ENCODE peak calls at places on chromosomes 6 and 20, in four cellular contexts. One of them, this sample, is unnamed.

GRCh38 chr20:59525500-59526241 is 78.7 kb upstream of the PHACTR3 start:
- DNase-seq in lower leg skin: peak; percentile 86
- DNase-seq in HFFc6: no peak
- DNase-seq in OCI-LY7: peak; percentile 26
- DNase-seq in this sample: peak; percentile 57

GRCh38 chr20:50136822-50137599 is 16.5 kb downstream of the PEDS1 start:
- DNase-seq in lower leg skin: no peak
- DNase-seq in HFFc6: no peak
- DNase-seq in OCI-LY7: no peak
- DNase-seq in this sample: no peak

GRCh38 chr6:38012573-38012972 is 193.0 kb downstream of the ZFAND3 start:
- DNase-seq in lower leg skin: no peak
- DNase-seq in HFFc6: no peak
- DNase-seq in OCI-LY7: peak; percentile 60
- DNase-seq in this sample: peak; percentile 66

GRCh38 chr6:149581349-149581748 is 15.2 kb downstream of the GINM1 start:
- DNase-seq in lower leg skin: no peak
- DNase-seq in HFFc6: no peak
- DNase-seq in OCI-LY7: no peak
- DNase-seq in this sample: no peak

GRCh38 chr6:89162047-89162371 is 16.2 kb downstream of the PM20D2 start:
- DNase-seq in lower leg skin: no peak
- DNase-seq in HFFc6: no peak
- DNase-seq in OCI-LY7: no peak
- DNase-seq in this sample: no peak

GRCh38 chr20:63431944-63432343 is 40.5 kb downstream of the KCNQ2 start:
- DNase-seq in lower leg skin: no peak
- DNase-seq in HFFc6: no peak
- DNase-seq in OCI-LY7: no peak
- DNase-seq in this sample: no peak

GRCh38 chr20:58208944-58209343 is 19.5 kb downstream of the ANKRD60 start:
- DNase-seq in lower leg skin: no peak
- DNase-seq in HFFc6: no peak
- DNase-seq in OCI-LY7: no peak
- DNase-seq in this sample: no peak

GRCh38 chr6:149483302-149483701 is 1.5 kb downstream of the ZC3H12D start:
- DNase-seq in lower leg skin: no peak
- DNase-seq in HFFc6: no peak
- DNase-seq in OCI-LY7: peak; percentile 52
- DNase-seq in this sample: no peak

GRCh38 chr20:1324598-1325172 is 4.3 kb downstream of the SDCBP2 start:
- DNase-seq in lower leg skin: peak; percentile 82
- DNase-seq in HFFc6: peak; percentile 73
- DNase-seq in OCI-LY7: no peak
- DNase-seq in this sample: no peak

GRCh38 chr20:40223818-40224217 is 465.2 kb downstream of the MAFB start:
- DNase-seq in lower leg skin: no peak
- DNase-seq in HFFc6: no peak
- DNase-seq in OCI-LY7: no peak
- DNase-seq in this sample: no peak

GRCh38 chr6:133132092-133132491 is 109.1 kb upstream of the EYA4 start:
- DNase-seq in lower leg skin: no peak
- DNase-seq in HFFc6: no peak
- DNase-seq in OCI-LY7: no peak
- DNase-seq in this sample: no peak

GRCh38 chr6:137223370-137224131 is 4.4 kb upstream of the IFNGR1 start:
- DNase-seq in lower leg skin: no peak
- DNase-seq in HFFc6: no peak
- DNase-seq in OCI-LY7: peak; percentile 63
- DNase-seq in this sample: no peak

GRCh38 chr20:62246872-62247652 is 8.7 kb downstream of the OSBPL2 start:
- DNase-seq in lower leg skin: no peak
- DNase-seq in HFFc6: no peak
- DNase-seq in OCI-LY7: no peak
- DNase-seq in this sample: no peak

GRCh38 chr20:62782149-62782892 is 14.0 kb upstream of the MRGBP start:
- DNase-seq in lower leg skin: no peak
- DNase-seq in HFFc6: no peak
- DNase-seq in OCI-LY7: no peak
- DNase-seq in this sample: no peak

GRCh38 chr20:46709459-46710148 is at the start of gene SLC2A10:
- DNase-seq in lower leg skin: peak; percentile 94
- DNase-seq in HFFc6: peak; percentile 36
- DNase-seq in OCI-LY7: no peak
- DNase-seq in this sample: no peak

GRCh38 chr20:45701104-45701503 is 734 bp upstream of the WFDC13 start:
- DNase-seq in lower leg skin: no peak
- DNase-seq in HFFc6: no peak
- DNase-seq in OCI-LY7: no peak
- DNase-seq in this sample: peak; percentile 22

GRCh38 chr6:82362868-82363267 is 749 bp upstream of the TPBG start:
- DNase-seq in lower leg skin: no peak
- DNase-seq in HFFc6: peak; percentile 95
- DNase-seq in OCI-LY7: no peak
- DNase-seq in this sample: no peak

GRCh38 chr6:27237089-27237723 is 10.3 kb upstream of the PRSS16 start:
- DNase-seq in lower leg skin: peak; percentile 50
- DNase-seq in HFFc6: peak; percentile 88
- DNase-seq in OCI-LY7: peak; percentile 6
- DNase-seq in this sample: no peak

GRCh38 chr20:64153861-64154589 is 10.2 kb upstream of the MYT1 start:
- DNase-seq in lower leg skin: no peak
- DNase-seq in HFFc6: no peak
- DNase-seq in OCI-LY7: no peak
- DNase-seq in this sample: no peak

DNA sequence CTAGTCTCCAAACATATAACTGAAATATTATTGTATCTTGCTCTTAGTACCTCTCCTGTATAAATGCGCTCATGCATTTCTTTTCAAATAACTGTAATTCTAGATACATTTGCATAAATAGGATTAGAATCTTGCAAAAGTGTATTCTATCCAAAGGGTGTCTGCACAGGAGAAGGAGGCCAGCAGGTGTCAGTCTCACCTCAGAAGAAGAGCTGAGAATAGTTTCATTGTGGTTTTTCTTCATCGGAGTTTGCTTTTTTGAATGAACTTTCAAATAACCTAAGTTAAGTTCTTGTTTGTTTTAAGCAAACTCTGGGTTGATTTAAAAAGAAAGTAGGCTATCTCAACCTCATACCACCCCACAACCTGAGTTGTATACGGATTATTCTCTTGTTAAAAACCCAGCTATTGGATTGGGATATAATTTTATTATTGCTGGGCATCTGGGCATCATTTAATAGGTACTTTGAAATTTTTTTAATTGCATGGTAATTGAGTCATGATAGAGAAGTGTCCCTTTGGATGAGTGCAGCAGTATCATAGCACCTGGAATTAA is 125.0 kb upstream of the MLIP start:
- DNase-seq in lower leg skin: no peak
- DNase-seq in HFFc6: peak; percentile 57
- DNase-seq in OCI-LY7: peak; percentile 9
- DNase-seq in this sample: peak; percentile 15
- TF ChIP-seq CTCF in lower leg skin: no peak
- TF ChIP-seq CTCF in HFFc6: peak; percentile 90
- TF ChIP-seq CTCF in OCI-LY7: peak; percentile 79
- TF ChIP-seq CTCF in this sample: peak; percentile 46

GRCh38 chr6:147390909-147391536 is 117.5 kb upstream of the SAMD5 start:
- DNase-seq in lower leg skin: no peak
- DNase-seq in HFFc6: peak; percentile 13
- DNase-seq in OCI-LY7: peak; percentile 25
- DNase-seq in this sample: no peak
- TF ChIP-seq CTCF in lower leg skin: no peak
- TF ChIP-seq CTCF in HFFc6: peak; percentile 69
- TF ChIP-seq CTCF in OCI-LY7: peak; percentile 75
- TF ChIP-seq CTCF in this sample: no peak

DNA sequence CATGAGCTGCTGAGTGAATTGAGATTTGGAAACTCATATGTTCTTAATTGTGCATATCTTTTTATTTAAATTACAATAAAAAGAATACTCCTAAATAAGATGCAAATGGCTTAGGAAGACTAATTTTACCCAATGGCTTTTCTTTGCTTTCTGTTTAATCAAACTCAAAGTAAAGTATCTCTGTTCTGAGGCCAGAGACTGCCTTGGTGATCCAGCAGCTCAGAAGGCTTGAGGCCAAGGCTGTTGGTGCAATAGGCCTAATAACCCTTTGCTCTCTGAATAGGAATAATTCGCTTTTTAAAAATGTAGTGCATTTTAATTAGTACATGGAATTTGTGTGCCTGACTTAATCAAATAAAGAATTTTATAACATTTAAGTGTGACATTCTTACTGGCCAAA is 90.5 kb downstream of the FNDC1 start:
- DNase-seq in lower leg skin: no peak
- DNase-seq in HFFc6: no peak
- DNase-seq in OCI-LY7: no peak
- DNase-seq in this sample: no peak
- TF ChIP-seq CTCF in lower leg skin: no peak
- TF ChIP-seq CTCF in HFFc6: no peak
- TF ChIP-seq CTCF in OCI-LY7: no peak
- TF ChIP-seq CTCF in this sample: no peak

DNA sequence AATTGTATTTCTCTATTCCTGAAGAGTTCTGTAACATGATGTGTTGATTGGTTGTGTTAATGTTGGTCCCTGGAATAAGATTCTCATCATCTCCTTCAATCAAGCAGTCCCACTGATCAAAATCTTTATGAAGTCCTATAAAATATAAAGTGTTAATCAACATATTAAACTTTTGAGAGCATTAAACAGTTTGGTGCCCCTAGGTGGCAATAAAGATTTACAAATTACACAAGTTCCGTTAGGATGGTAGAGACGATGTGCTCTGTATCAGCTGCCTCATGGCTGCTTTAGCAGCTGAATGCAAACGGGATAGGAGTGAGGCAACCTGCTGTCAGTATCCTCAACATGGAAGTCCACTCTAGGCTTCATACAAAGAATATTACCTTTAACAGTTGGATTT is 16.9 kb downstream of the TDRD6 start:
- DNase-seq in lower leg skin: no peak
- DNase-seq in HFFc6: no peak
- DNase-seq in OCI-LY7: peak; percentile 47
- DNase-seq in this sample: no peak
- TF ChIP-seq CTCF in lower leg skin: no peak
- TF ChIP-seq CTCF in HFFc6: no peak
- TF ChIP-seq CTCF in OCI-LY7: peak; percentile 60
- TF ChIP-seq CTCF in this sample: no peak

GRCh38 chr6:92122746-92123145 is 1296.6 kb downstream of the EPHA7 start:
- DNase-seq in lower leg skin: no peak
- DNase-seq in HFFc6: no peak
- DNase-seq in OCI-LY7: peak; percentile 6
- DNase-seq in this sample: no peak
- TF ChIP-seq CTCF in lower leg skin: no peak
- TF ChIP-seq CTCF in HFFc6: peak; percentile 17
- TF ChIP-seq CTCF in OCI-LY7: peak; percentile 70
- TF ChIP-seq CTCF in this sample: peak; percentile 13

DNA sequence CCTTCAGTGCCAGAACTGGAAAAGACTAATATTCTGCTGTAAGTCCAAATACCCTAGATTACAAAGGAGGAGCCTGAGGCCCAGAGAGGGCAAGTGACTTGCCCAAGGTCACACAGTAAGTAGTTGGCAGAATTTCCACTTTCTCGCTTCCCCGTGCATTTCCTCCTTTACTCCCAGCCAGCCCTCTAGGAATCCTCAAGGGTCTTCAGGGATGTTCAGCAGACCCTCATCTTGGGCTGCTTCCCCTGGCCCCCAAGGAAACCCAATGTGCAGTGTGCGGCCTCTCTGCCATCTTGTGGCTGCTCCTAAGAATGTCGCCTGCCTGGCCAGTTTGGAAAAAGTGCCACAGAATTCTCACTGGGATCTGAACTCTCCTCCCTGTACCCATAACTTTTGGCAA is 217.7 kb upstream of the LRFN2 start:
- DNase-seq in lower leg skin: peak; percentile 9
- DNase-seq in HFFc6: no peak
- DNase-seq in OCI-LY7: peak; percentile 5
- DNase-seq in this sample: no peak
- TF ChIP-seq CTCF in lower leg skin: no peak
- TF ChIP-seq CTCF in HFFc6: peak; percentile 69
- TF ChIP-seq CTCF in OCI-LY7: peak; percentile 70
- TF ChIP-seq CTCF in this sample: no peak

GRCh38 chr6:139374357-139375238 is at the start of gene CITED2:
- DNase-seq in lower leg skin: peak; percentile 99
- DNase-seq in HFFc6: peak; percentile 99
- DNase-seq in OCI-LY7: peak; percentile 95
- DNase-seq in this sample: peak; percentile 86
- TF ChIP-seq CTCF in lower leg skin: no peak
- TF ChIP-seq CTCF in HFFc6: peak; percentile 39
- TF ChIP-seq CTCF in OCI-LY7: no peak
- TF ChIP-seq CTCF in this sample: no peak

GRCh38 chr20:37282558-37282957 is 6.9 kb upstream of the MANBAL start:
- DNase-seq in lower leg skin: no peak
- DNase-seq in HFFc6: peak; percentile 73
- DNase-seq in OCI-LY7: no peak
- DNase-seq in this sample: no peak
- TF ChIP-seq CTCF in lower leg skin: no peak
- TF ChIP-seq CTCF in HFFc6: peak; percentile 75
- TF ChIP-seq CTCF in OCI-LY7: peak; percentile 16
- TF ChIP-seq CTCF in this sample: no peak

GRCh38 chr6:98054453-98054852 is 771.4 kb upstream of the MMS22L start:
- DNase-seq in lower leg skin: no peak
- DNase-seq in HFFc6: no peak
- DNase-seq in OCI-LY7: peak; percentile 3
- DNase-seq in this sample: no peak
- TF ChIP-seq CTCF in lower leg skin: no peak
- TF ChIP-seq CTCF in HFFc6: peak; percentile 40
- TF ChIP-seq CTCF in OCI-LY7: peak; percentile 59
- TF ChIP-seq CTCF in this sample: no peak

GRCh38 chr20:35618372-35619131 is 2.9 kb downstream of the SPAG4 start:
- DNase-seq in lower leg skin: peak; percentile 86
- DNase-seq in HFFc6: peak; percentile 6
- DNase-seq in OCI-LY7: peak; percentile 58
- DNase-seq in this sample: no peak

GRCh38 chr20:35618032-35618371 is 2.4 kb downstream of the SPAG4 start:
- DNase-seq in lower leg skin: no peak
- DNase-seq in HFFc6: no peak
- DNase-seq in OCI-LY7: no peak
- DNase-seq in this sample: no peak

GRCh38 chr20:35615667-35616464 is at the start of gene SPAG4:
- DNase-seq in lower leg skin: peak; percentile 100
- DNase-seq in HFFc6: peak; percentile 38
- DNase-seq in OCI-LY7: no peak
- DNase-seq in this sample: peak; percentile 99

GRCh38 chr20:35616465-35617396 is 1.1 kb downstream of the SPAG4 start:
- DNase-seq in lower leg skin: peak; percentile 97
- DNase-seq in HFFc6: peak; percentile 99
- DNase-seq in OCI-LY7: peak; percentile 100
- DNase-seq in this sample: peak; percentile 70

GRCh38 chr20:35617397-35618031 is 1.9 kb downstream of the SPAG4 start:
- DNase-seq in lower leg skin: peak; percentile 91
- DNase-seq in HFFc6: peak; percentile 39
- DNase-seq in OCI-LY7: peak; percentile 92
- DNase-seq in this sample: peak; percentile 67
- TF ChIP-seq CTCF in lower leg skin: no peak
- TF ChIP-seq CTCF in HFFc6: peak; percentile 62
- TF ChIP-seq CTCF in OCI-LY7: peak; percentile 61
- TF ChIP-seq CTCF in this sample: peak; percentile 36

This sample was measured in GM10248.